ENCODE peak calls at places on chromosomes 11 and 22, in nine cellular contexts. X is neural crest cell; Y is glutamatergic neuron; U is stimulated activated CD4-positive, alpha-beta T cell treated with anti-CD3 and anti-CD28 coated beads, TNF-alpha, amount 100 ng/mL, for 4 hours; I is cardiac fibroblast; E is AG09319; H is NCI-H1105; F is left ventricle myocardium inferior; J is GM12865. D is an unnamed sample.

GRCh38 chr22:42376721-42377177 is 55.5 kb downstream of the NFAM1 start:
- DNase-seq in I (peak), J (peak), Y (peak), F (peak), U (no peak), X (peak), E (peak), H (peak), D (no peak)

GRCh38 chr11:7538023-7538422 is 24.2 kb downstream of the PPFIBP2 start:
- DNase-seq in X (no peak), E (no peak), Y (no peak), F (peak), U (no peak), H (no peak), I (no peak), J (no peak), D (no peak)

GRCh38 chr11:65558002-65558784 is at the start of gene LTBP3:
- DNase-seq in E (no peak), F (peak), Y (no peak), I (peak), U (no peak), H (peak), J (no peak), X (no peak), D (peak)

GRCh38 chr22:28237783-28238182 is 318.7 kb upstream of the PITPNB start:
- DNase-seq in F (no peak), J (no peak), U (no peak), I (no peak), X (no peak), Y (no peak), E (no peak), H (no peak), D (no peak)

GRCh38 chr11:65589444-65590239 is 6.0 kb downstream of the KCNK7 start:
- DNase-seq in I (no peak), J (peak), U (no peak), F (no peak), E (no peak), H (no peak), X (no peak), Y (no peak), D (no peak)

GRCh38 chr11:13110929-13111812 is 102.1 kb downstream of the RASSF10 start:
- DNase-seq in E (no peak), J (peak), I (peak), U (no peak), X (no peak), F (peak), Y (no peak), H (no peak), D (no peak)

GRCh38 chr11:69301491-69302401 is 7.8 kb downstream of the MYEOV start:
- DNase-seq in X (no peak), J (no peak), H (peak), U (no peak), E (no peak), I (no peak), F (no peak), Y (no peak), D (no peak)

GRCh38 chr11:60222141-60222540 is 20.8 kb downstream of the MS4A4E start:
- DNase-seq in X (no peak), I (no peak), U (no peak), E (no peak), Y (no peak), H (no peak), J (no peak), F (no peak), D (no peak)

GRCh38 chr11:66978229-66978628 is 3.1 kb downstream of the C11orf86 start:
- DNase-seq in U (no peak), Y (no peak), H (no peak), E (no peak), F (no peak), J (no peak), X (no peak), I (no peak), D (no peak)